ENCODE peak calls at places on chromosome 11, in five cellular contexts. One of them, this sample, is unnamed.

GRCh38 chr11:1043563-1044096 is 7.1 kb upstream of the MUC6 start:
- DNase-seq in K562: no peak
- DNase-seq in A549: no peak
- DNase-seq in GM12878: no peak
- DNase-seq in IMR-90: no peak
- DNase-seq in this sample: no peak

GRCh38 chr11:2421996-2422395 is 21.4 kb downstream of the TSSC4 start:
- DNase-seq in A549: no peak
- DNase-seq in IMR-90: no peak
- DNase-seq in GM12878: no peak
- DNase-seq in K562: no peak
- DNase-seq in this sample: no peak

GRCh38 chr11:111465400-111465799 is 46.8 kb downstream of the BTG4 start:
- DNase-seq in K562: no peak
- DNase-seq in A549: no peak
- DNase-seq in IMR-90: peak
- DNase-seq in GM12878: no peak
- DNase-seq in this sample: no peak

GRCh38 chr11:46003647-46004046 is 81.2 kb downstream of the LARGE2 start:
- DNase-seq in GM12878: no peak
- DNase-seq in K562: no peak
- DNase-seq in A549: no peak
- DNase-seq in IMR-90: peak
- DNase-seq in this sample: no peak

GRCh38 chr11:14894657-14895598 is 2.9 kb upstream of the CYP2R1 start:
- DNase-seq in A549: no peak
- DNase-seq in GM12878: no peak
- DNase-seq in IMR-90: peak
- DNase-seq in K562: peak
- DNase-seq in this sample: no peak

GRCh38 chr11:83540112-83540675 is 254.0 kb upstream of the CCDC90B start:
- DNase-seq in A549: no peak
- DNase-seq in GM12878: no peak
- DNase-seq in K562: no peak
- DNase-seq in IMR-90: peak
- DNase-seq in this sample: no peak

GRCh38 chr11:95563173-95563572 is 226.4 kb downstream of the FAM76B start:
- DNase-seq in GM12878: no peak
- DNase-seq in IMR-90: peak
- DNase-seq in K562: no peak
- DNase-seq in A549: no peak
- DNase-seq in this sample: no peak

GRCh38 chr11:129435499-129436245 is 60.0 kb downstream of the BARX2 start:
- DNase-seq in GM12878: no peak
- DNase-seq in A549: no peak
- DNase-seq in K562: no peak
- DNase-seq in IMR-90: no peak
- DNase-seq in this sample: no peak

GRCh38 chr11:133903875-133904817 is 52.6 kb downstream of the IGSF9B start:
- DNase-seq in K562: no peak
- DNase-seq in GM12878: no peak
- DNase-seq in IMR-90: no peak
- DNase-seq in A549: no peak
- DNase-seq in this sample: no peak

GRCh38 chr11:47257518-47258316 is at the start of gene NR1H3:
- DNase-seq in A549: peak
- DNase-seq in GM12878: no peak
- DNase-seq in K562: peak
- DNase-seq in IMR-90: peak
- DNase-seq in this sample: peak

DNA sequence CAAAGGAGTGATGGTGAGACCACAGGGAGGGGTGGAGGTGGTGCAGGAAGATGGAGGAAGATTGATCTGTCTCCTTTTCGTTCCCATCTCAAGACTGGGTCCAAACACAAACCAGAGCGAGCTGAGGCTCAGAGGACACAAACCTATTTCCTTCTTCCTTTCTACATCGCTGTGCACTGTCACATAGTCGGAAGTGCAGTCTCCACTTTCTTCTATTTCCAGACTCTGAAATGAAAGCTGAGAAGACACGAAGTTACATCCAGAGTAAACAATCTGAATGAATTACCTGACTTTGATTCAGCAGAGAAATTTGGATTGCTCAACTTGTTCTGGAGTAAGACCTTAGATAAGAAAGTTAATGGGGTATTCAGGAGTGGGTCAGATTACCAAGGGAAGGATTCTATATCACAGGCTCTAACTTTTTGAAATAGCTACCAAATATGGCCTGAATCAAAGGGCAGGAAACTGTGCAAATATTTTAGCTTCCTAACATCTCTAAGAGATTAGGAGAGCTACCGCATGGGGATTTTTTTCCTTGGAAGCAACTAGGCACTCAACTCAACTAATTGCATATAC is 14.4 kb downstream of the OVCH2 start:
- DNase-seq in K562: no peak
- DNase-seq in GM12878: no peak
- DNase-seq in IMR-90: peak
- DNase-seq in A549: no peak
- DNase-seq in this sample: no peak
- TF ChIP-seq RCOR1 in K562: no peak
- TF ChIP-seq RCOR1 in GM12878: no peak
- TF ChIP-seq RCOR1 in IMR-90: no peak
- TF ChIP-seq RCOR1 in A549: no peak
- TF ChIP-seq RCOR1 in this sample: no peak

GRCh38 chr11:96905084-96905641 is 515.4 kb downstream of the JRKL start:
- DNase-seq in K562: no peak
- DNase-seq in GM12878: no peak
- DNase-seq in A549: no peak
- DNase-seq in IMR-90: no peak
- DNase-seq in this sample: no peak

GRCh38 chr11:96894587-96894986 is 504.8 kb downstream of the JRKL start:
- DNase-seq in A549: no peak
- DNase-seq in IMR-90: no peak
- DNase-seq in K562: no peak
- DNase-seq in GM12878: no peak
- DNase-seq in this sample: no peak

GRCh38 chr11:96905663-96906062 is 515.9 kb downstream of the JRKL start:
- DNase-seq in GM12878: no peak
- DNase-seq in A549: no peak
- DNase-seq in K562: no peak
- DNase-seq in IMR-90: no peak
- DNase-seq in this sample: no peak

GRCh38 chr11:96893988-96894387 is 504.2 kb downstream of the JRKL start:
- DNase-seq in K562: no peak
- DNase-seq in A549: no peak
- DNase-seq in IMR-90: no peak
- DNase-seq in GM12878: no peak
- DNase-seq in this sample: no peak

GRCh38 chr11:96899971-96900370 is 510.2 kb downstream of the JRKL start:
- DNase-seq in A549: no peak
- DNase-seq in K562: no peak
- DNase-seq in GM12878: no peak
- DNase-seq in IMR-90: no peak
- DNase-seq in this sample: no peak
- TF ChIP-seq RCOR1 in A549: no peak
- TF ChIP-seq RCOR1 in K562: no peak
- TF ChIP-seq RCOR1 in GM12878: no peak
- TF ChIP-seq RCOR1 in IMR-90: no peak
- TF ChIP-seq RCOR1 in this sample: no peak

DNA sequence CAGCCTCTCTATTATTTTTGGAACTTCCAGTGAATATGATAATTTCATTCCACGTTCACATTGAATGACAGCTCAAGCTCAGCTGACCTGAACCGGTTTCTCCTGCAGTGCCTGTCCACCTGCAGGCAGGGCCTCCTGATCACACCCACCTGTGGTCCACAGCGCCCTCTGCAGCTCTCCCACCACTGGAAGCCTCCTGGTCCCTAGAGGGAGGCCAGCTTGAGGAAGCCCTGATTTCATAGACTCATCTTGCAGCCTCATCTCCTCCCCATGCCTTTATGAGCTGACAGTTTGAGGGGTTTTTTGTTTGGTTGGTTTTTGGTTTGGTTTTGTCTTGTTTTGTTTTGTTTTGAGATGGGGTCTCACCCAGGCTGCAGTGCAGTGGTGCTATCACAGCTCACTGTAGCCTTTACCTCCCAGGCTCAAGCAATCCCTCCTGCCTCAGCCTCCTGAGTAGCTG is 29.9 kb upstream of the MALAT1 start:
- DNase-seq in IMR-90: no peak
- DNase-seq in A549: peak
- DNase-seq in K562: peak
- DNase-seq in GM12878: no peak
- DNase-seq in this sample: peak
- TF ChIP-seq RCOR1 in IMR-90: no peak
- TF ChIP-seq RCOR1 in A549: no peak
- TF ChIP-seq RCOR1 in K562: peak
- TF ChIP-seq RCOR1 in GM12878: no peak
- TF ChIP-seq RCOR1 in this sample: no peak

GRCh38 chr11:19966435-19966834 is 193.8 kb downstream of the DBX1 start:
- DNase-seq in A549: no peak
- DNase-seq in GM12878: no peak
- DNase-seq in K562: no peak
- DNase-seq in IMR-90: no peak
- DNase-seq in this sample: no peak

GRCh38 chr11:19967796-19968195 is 192.5 kb downstream of the DBX1 start:
- DNase-seq in IMR-90: no peak
- DNase-seq in K562: no peak
- DNase-seq in A549: no peak
- DNase-seq in GM12878: no peak
- DNase-seq in this sample: no peak

GRCh38 chr11:19970944-19971343 is 189.3 kb downstream of the DBX1 start:
- DNase-seq in A549: no peak
- DNase-seq in K562: no peak
- DNase-seq in IMR-90: no peak
- DNase-seq in GM12878: no peak
- DNase-seq in this sample: no peak

GRCh38 chr11:19966927-19967326 is 193.3 kb downstream of the DBX1 start:
- DNase-seq in GM12878: no peak
- DNase-seq in IMR-90: no peak
- DNase-seq in A549: no peak
- DNase-seq in K562: no peak
- DNase-seq in this sample: no peak

DNA sequence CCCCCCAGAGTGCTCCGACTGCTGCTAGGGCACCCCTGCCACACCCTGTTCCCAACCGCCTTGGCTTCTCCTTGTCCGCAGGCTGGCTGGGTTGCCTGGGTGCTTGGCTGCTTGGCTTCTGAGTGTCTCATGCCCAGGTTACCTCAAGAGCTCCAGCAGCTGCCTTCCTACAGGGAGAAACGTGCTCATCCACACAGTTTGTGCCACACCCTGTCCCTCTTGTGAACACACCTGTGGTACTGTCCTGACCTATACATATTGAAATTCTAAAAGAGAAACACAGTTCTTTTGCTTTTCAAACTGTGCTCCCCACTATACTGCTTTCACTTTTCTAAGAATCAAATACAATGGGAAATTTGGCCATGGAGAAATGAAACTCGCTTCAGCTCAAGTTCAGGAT is 191.4 kb downstream of the DBX1 start:
- DNase-seq in IMR-90: no peak
- DNase-seq in GM12878: no peak
- DNase-seq in A549: no peak
- DNase-seq in K562: no peak
- DNase-seq in this sample: no peak
- TF ChIP-seq RCOR1 in IMR-90: no peak
- TF ChIP-seq RCOR1 in GM12878: no peak
- TF ChIP-seq RCOR1 in A549: no peak
- TF ChIP-seq RCOR1 in K562: no peak
- TF ChIP-seq RCOR1 in this sample: no peak